ENCODE peak calls at places on chromosomes 1 and 21, in nine cellular contexts. Z is iris pigment epithelial cell; F is activated T-cell treated with anti-CD3 and anti-CD28 coated beads for 1 hour; G is germinal center; T is PC-3; Q is fibroblast of lung; S is BJ; N is stimulated activated CD4-positive, alpha-beta T cell treated with anti-CD3 and anti-CD28 coated beads, Interleukin-2, amount 100 ng/mL, for 48 hours; K is GDM1. I is an unnamed sample.

GRCh38 chr1:42506576-42506975 is 43.5 kb downstream of the CCDC30 start:
- DNase-seq in S (no peak), G (no peak), Z (no peak), Q (no peak), N (no peak), F (no peak), K (no peak), T (no peak), I (no peak)

GRCh38 chr1:205486258-205486657 is 18.2 kb upstream of the CDK18 start:
- DNase-seq in Z (no peak), N (no peak), F (no peak), S (no peak), Q (no peak), K (no peak), T (no peak), G (no peak), I (no peak)

GRCh38 chr1:232422901-232423300 is 207.0 kb downstream of the SIPA1L2 start:
- DNase-seq in Q (no peak), G (no peak), K (no peak), F (no peak), N (no peak), T (peak), Z (peak), S (no peak), I (no peak)

GRCh38 chr21:34850166-34850695 is 181.4 kb downstream of the CLIC6 start:
- DNase-seq in F (no peak), Z (no peak), N (no peak), T (no peak), S (no peak), Q (no peak), K (no peak), G (no peak), I (no peak)

GRCh38 chr1:19665456-19666138 is 922 bp downstream of the HTR6 start:
- DNase-seq in G (no peak), T (no peak), N (no peak), Q (no peak), Z (no peak), F (no peak), K (no peak), S (no peak), I (no peak)

GRCh38 chr1:239761509-239761908 is 330.2 kb upstream of the FMN2 start:
- DNase-seq in F (no peak), K (no peak), G (no peak), S (no peak), T (no peak), Z (no peak), N (no peak), Q (no peak), I (no peak)

GRCh38 chr1:215890438-215890837 is 323.3 kb downstream of the KCTD3 start:
- DNase-seq in Q (no peak), F (no peak), K (no peak), N (no peak), G (no peak), T (no peak), S (no peak), Z (no peak), I (peak)

GRCh38 chr1:212686069-212686468 is 13.6 kb downstream of the BATF3 start:
- DNase-seq in F (no peak), Z (no peak), S (no peak), T (no peak), K (no peak), G (no peak), N (no peak), Q (no peak), I (no peak)

GRCh38 chr1:13605159-13605558 is 21.5 kb downstream of the PDPN start:
- DNase-seq in F (no peak), Q (peak), G (no peak), K (no peak), N (no peak), S (peak), Z (peak), T (peak), I (no peak)

GRCh38 chr1:18118078-18118477 is 10.5 kb downstream of the IGSF21 start:
- DNase-seq in Q (no peak), G (no peak), F (no peak), N (no peak), K (peak), Z (no peak), S (no peak), T (no peak), I (no peak)

GRCh38 chr1:57707631-57708030 is 283.8 kb upstream of the DAB1 start:
- DNase-seq in K (no peak), T (no peak), Q (no peak), N (no peak), G (no peak), F (no peak), S (no peak), Z (no peak), I (no peak)

GRCh38 chr1:33231166-33231565 is 25.1 kb upstream of the ZNF362 start:
- DNase-seq in K (no peak), T (no peak), Z (peak), F (no peak), G (no peak), S (no peak), Q (no peak), N (no peak), I (no peak)

GRCh38 chr21:45471229-45472052 is 66.5 kb downstream of the COL18A1 start:
- DNase-seq in N (no peak), Z (peak), K (no peak), S (peak), F (no peak), Q (peak), G (no peak), T (peak), I (no peak)

GRCh38 chr1:50232271-50232670 is 123.6 kb downstream of the ELAVL4 start:
- DNase-seq in K (no peak), N (no peak), T (peak), G (no peak), Z (no peak), S (no peak), Q (no peak), F (no peak), I (no peak)

GRCh38 chr1:198280080-198280479 is 123.3 kb downstream of the NEK7 start:
- DNase-seq in F (no peak), Q (no peak), K (no peak), G (no peak), Z (no peak), N (no peak), T (no peak), S (no peak), I (no peak)

GRCh38 chr1:205783904-205784303 is 8.6 kb upstream of the RAB29 start:
- DNase-seq in T (no peak), N (no peak), K (no peak), S (no peak), Q (peak), G (no peak), F (no peak), Z (peak), I (no peak)

GRCh38 chr1:59455206-59455605 is 158.3 kb downstream of the FGGY start:
- DNase-seq in G (no peak), F (no peak), S (no peak), Q (peak), Z (peak), N (no peak), T (peak), K (no peak), I (no peak)

GRCh38 chr1:37655274-37655673 is 20.6 kb upstream of the RSPO1 start:
- DNase-seq in T (peak), Q (no peak), G (no peak), F (no peak), K (no peak), N (no peak), Z (no peak), S (no peak), I (no peak)

GRCh38 chr21:31732891-31733520 is 1.1 kb upstream of the SCAF4 start:
- DNase-seq in Z (peak), N (peak), G (peak), S (no peak), Q (peak), T (no peak), K (no peak), F (no peak), I (no peak)

GRCh38 chr1:30649321-30649991 is 73.9 kb downstream of the MATN1 start:
- DNase-seq in K (no peak), G (no peak), Q (no peak), S (no peak), N (no peak), Z (no peak), T (peak), F (no peak), I (no peak)

GRCh38 chr21:42289926-42290325 is 25.3 kb downstream of the TFF3 start:
- DNase-seq in K (no peak), G (no peak), T (no peak), N (no peak), Q (no peak), Z (no peak), F (no peak), S (no peak), I (no peak)

GRCh38 chr1:111275079-111275478 is 15.6 kb upstream of the CHIA start:
- DNase-seq in T (peak), Q (peak), N (peak), Z (peak), G (no peak), F (no peak), S (peak), K (no peak), I (no peak)

GRCh38 chr1:30523055-30524020 is 200.0 kb downstream of the MATN1 start:
- DNase-seq in G (no peak), Q (peak), N (no peak), T (peak), S (peak), Z (peak), K (no peak), F (no peak), I (no peak)

GRCh38 chr1:15678578-15678977 is 5.5 kb upstream of the PLEKHM2 start:
- DNase-seq in Z (peak), S (peak), N (no peak), K (no peak), G (no peak), T (peak), Q (peak), F (no peak), I (no peak)

GRCh38 chr1:36321119-36321951 is 2.1 kb downstream of the EVA1B start:
- DNase-seq in N (no peak), Q (peak), F (no peak), T (no peak), Z (peak), S (peak), K (no peak), G (peak), I (no peak)